ENCODE peak calls at places on chromosomes 1 and 21, in ten cellular contexts. Q is heart left ventricle, F is suprapubic skin, V is endothelial cell of umbilical vein, S is sigmoid colon, O is vagina, K is ovary, Z is stomach, X is body of pancreas, P is A549. B is an unnamed sample. For H3K4me1, the result is how much of the 10 kb centered on the place peaks cover.

GRCh38 chr21:42830456-42831455 is 48.6 kb downstream of the WDR4 start:
- DNase-seq in Q (no peak), F (no peak), V (no peak), S (peak), O (peak), K (no peak), Z (peak), X (no peak), P (no peak), B (no peak)

GRCh38 chr1:15994590-15995351 is 9.3 kb upstream of the SRARP start:
- DNase-seq in Q (peak), F (peak), V (peak), S (peak), O (no peak), K (peak), Z (peak), X (peak), P (peak), B (peak)

GRCh38 chr1:198880397-198880796 is 241.6 kb downstream of the PTPRC start:
- DNase-seq in Q (no peak), F (no peak), V (no peak), S (no peak), O (no peak), K (no peak), Z (no peak), X (no peak), P (no peak), B (no peak)

GRCh38 chr1:227775841-227776240 is 39.6 kb upstream of the PRSS38 start:
- DNase-seq in Q (no peak), F (no peak), V (no peak), S (no peak), O (no peak), K (no peak), Z (no peak), X (no peak), P (no peak), B (no peak)

GRCh38 chr21:38938343-38938742 is 132.6 kb downstream of the ETS2 start:
- DNase-seq in Q (no peak), F (no peak), V (no peak), S (no peak), O (no peak), K (no peak), Z (no peak), X (no peak), P (no peak), B (no peak)

GRCh38 chr1:175319112-175319911 is 126.7 kb upstream of the KIAA0040 start:
- DNase-seq in Q (peak), F (peak), V (peak), S (peak), O (no peak), K (peak), Z (peak), X (peak), P (peak), B (peak)

GRCh38 chr1:234607091-234608025 is 2.6 kb downstream of the IRF2BP2 start:
- DNase-seq in Q (peak), F (no peak), V (peak), S (peak), O (no peak), K (peak), Z (peak), X (peak), P (no peak), B (no peak)

GRCh38 chr1:159959451-159959850 is 5.4 kb upstream of the SLAMF9 start:
- DNase-seq in Q (no peak), F (no peak), V (no peak), S (no peak), O (no peak), K (no peak), Z (no peak), X (no peak), P (no peak), B (no peak)

GRCh38 chr1:30446100-30446499 is 277.3 kb downstream of the MATN1 start:
- DNase-seq in Q (peak), F (no peak), V (no peak), S (no peak), O (peak), K (no peak), Z (no peak), X (no peak), P (no peak), B (no peak)

GRCh38 chr1:63674865-63675815 is 81.9 kb downstream of the PGM1 start:
- DNase-seq in Q (peak), F (no peak), V (no peak), S (no peak), O (no peak), K (peak), Z (peak), X (peak), P (no peak), B (no peak)

GRCh38 chr1:79811173-79811572 is 804.6 kb upstream of the ADGRL4 start:
- DNase-seq in Q (no peak), F (no peak), V (peak), S (no peak), O (no peak), K (no peak), Z (no peak), X (no peak), P (no peak), B (no peak)

GRCh38 chr1:212791261-212791675 is 309 bp downstream of the NSL1 start:
- DNase-seq in Q (no peak), F (no peak), V (no peak), S (no peak), O (no peak), K (no peak), Z (no peak), X (no peak), P (peak), B (no peak)

GRCh38 chr1:46244656-46245371 is 2.7 kb upstream of the RAD54L start:
- DNase-seq in Q (no peak), F (no peak), V (peak), S (no peak), O (no peak), K (no peak), Z (no peak), X (no peak), P (peak), B (no peak)

GRCh38 chr1:39976732-39977131 is 21.8 kb downstream of the MFSD2A start:
- DNase-seq in Q (no peak), F (no peak), V (no peak), S (no peak), O (no peak), K (no peak), Z (no peak), X (no peak), P (no peak), B (no peak)

GRCh38 chr1:169321539-169321938 is 46.1 kb downstream of the NME7 start:
- DNase-seq in Q (no peak), F (no peak), V (no peak), S (no peak), O (no peak), K (no peak), Z (no peak), X (no peak), P (peak), B (no peak)

GRCh38 chr1:65105596-65105995 is 42.4 kb upstream of the AK4 start:
- DNase-seq in Q (no peak), F (no peak), V (no peak), S (no peak), O (no peak), K (no peak), Z (no peak), X (no peak), P (no peak), B (no peak)

GRCh38 chr1:93878501-93878888 is 511 bp downstream of the DNTTIP2 start:
- DNase-seq in Q (no peak), F (peak), V (peak), S (peak), O (no peak), K (peak), Z (peak), X (peak), P (peak), B (peak)

GRCh38 chr21:23160914-23161313 is 2162.7 kb downstream of the NCAM2 start:
- DNase-seq in Q (no peak), F (no peak), V (peak), S (no peak), O (no peak), K (no peak), Z (no peak), X (no peak), P (no peak), B (no peak)

GRCh38 chr1:237341391-237341790 is 299.4 kb downstream of the RYR2 start:
- DNase-seq in Q (no peak), F (no peak), V (no peak), S (no peak), O (no peak), K (no peak), Z (no peak), X (no peak), P (no peak), B (no peak)

GRCh38 chr1:103467100-103467499 is 58.4 kb upstream of the RNPC3 start:
- DNase-seq in Q (no peak), F (no peak), V (no peak), S (no peak), O (no peak), K (no peak), Z (no peak), X (no peak), P (no peak), B (no peak)

GRCh38 chr21:34122047-34122446 is 48.7 kb downstream of the MRPS6 start:
- DNase-seq in Q (no peak), F (no peak), V (no peak), S (no peak), O (no peak), K (no peak), Z (peak), X (peak), P (no peak), B (no peak)

DNA sequence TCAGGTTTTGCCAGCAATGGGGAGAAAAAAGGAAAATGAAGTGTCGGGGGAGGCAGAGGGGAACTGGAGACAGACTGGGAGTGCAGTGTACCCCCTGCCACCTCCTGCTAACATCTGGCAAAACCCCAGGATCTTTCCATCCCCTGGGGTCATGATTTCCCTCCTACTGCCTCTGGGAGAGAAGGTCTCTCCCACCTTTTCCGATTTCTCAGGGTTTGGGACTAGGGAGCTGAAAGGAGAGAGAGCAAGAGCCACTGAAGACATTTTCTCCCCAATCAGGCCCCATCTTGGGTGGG is 5.1 kb downstream of the FHL3 start:
- DNase-seq in Q (no peak), F (no peak), V (no peak), S (no peak), O (no peak), K (no peak), Z (no peak), X (no peak), P (no peak), B (no peak)
- H3K4me1 ChIP-seq in Q (half or more), F (half or more), V (half or more), S (half or more), O (half or more), K (under half), Z (half or more), X (under half), P (under half), B (under half)

GRCh38 chr1:66282885-66283284 is 251.1 kb upstream of the SGIP1 start:
- DNase-seq in Q (no peak), F (no peak), V (no peak), S (no peak), O (no peak), K (no peak), Z (no peak), X (no peak), P (no peak), B (no peak)
- H3K4me3 ChIP-seq in Q (no peak), F (no peak), V (no peak), S (no peak), O (no peak), K (no peak), Z (no peak), X (no peak), P (no peak), B (no peak)

DNA sequence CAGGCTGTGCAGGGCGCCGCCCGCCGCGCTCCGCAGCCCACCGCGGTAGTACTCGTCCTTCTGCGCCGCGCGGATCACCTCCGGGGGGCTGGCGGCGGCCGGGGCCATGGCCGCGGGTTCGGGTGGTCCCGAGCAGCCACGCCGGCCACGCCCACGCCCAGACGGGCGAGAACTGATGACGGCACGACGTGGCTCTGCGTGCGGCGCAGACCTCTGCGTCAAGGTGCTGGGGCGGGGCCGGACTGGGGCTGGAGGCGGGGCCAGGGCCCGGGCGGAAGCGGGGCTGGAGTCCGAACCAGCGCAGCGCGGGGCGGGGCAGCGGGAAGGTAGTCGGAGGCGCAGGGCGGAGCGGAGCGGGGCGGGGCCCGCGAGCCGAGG is at the start of gene PEX10:
- DNase-seq in Q (peak), F (peak), V (peak), S (peak), O (no peak), K (peak), Z (peak), X (peak), P (peak), B (peak)
- TF ChIP-seq POLR2A in Q (no peak), F (no peak), V (peak), S (no peak), O (no peak), K (peak), Z (no peak), X (peak), P (no peak), B (no peak)

GRCh38 chr1:19465650-19466049 is 19.7 kb downstream of the CAPZB start:
- DNase-seq in Q (no peak), F (no peak), V (no peak), S (no peak), O (no peak), K (no peak), Z (no peak), X (no peak), P (no peak), B (no peak)

GRCh38 chr1:19461352-19461645 is 24.0 kb downstream of the CAPZB start:
- DNase-seq in Q (no peak), F (no peak), V (no peak), S (no peak), O (no peak), K (no peak), Z (no peak), X (no peak), P (no peak), B (no peak)

GRCh38 chr1:19462781-19463180 is 22.6 kb downstream of the CAPZB start:
- DNase-seq in Q (no peak), F (no peak), V (no peak), S (no peak), O (no peak), K (no peak), Z (no peak), X (no peak), P (no peak), B (no peak)

GRCh38 chr1:19465123-19465522 is 20.2 kb downstream of the CAPZB start:
- DNase-seq in Q (no peak), F (no peak), V (no peak), S (no peak), O (no peak), K (no peak), Z (no peak), X (no peak), P (no peak), B (no peak)

GRCh38 chr1:19463204-19463803 is 22.0 kb downstream of the CAPZB start:
- DNase-seq in Q (no peak), F (no peak), V (no peak), S (no peak), O (no peak), K (no peak), Z (no peak), X (no peak), P (no peak), B (no peak)
- H3K4me1 ChIP-seq in Q (half or more), F (half or more), V (under half), S (half or more), O (half or more), K (under half), Z (half or more), X (under half), P (under half), B (under half)